ENCODE peak calls at places on chromosomes 7 and 10, in six cellular contexts. One of them, this sample, is unnamed.

GRCh38 chr10:132391372-132392020 is 5.5 kb upstream of the PWWP2B start:
- DNase-seq in amniotic stem cell: no peak
- DNase-seq in GM10248: no peak
- DNase-seq in kidney tubule cell: no peak
- DNase-seq in AG20443: no peak
- DNase-seq in germinal center: no peak
- DNase-seq in this sample: no peak

GRCh38 chr10:58565256-58565655 is 52.6 kb downstream of the BICC1 start:
- DNase-seq in kidney tubule cell: no peak
- DNase-seq in germinal center: no peak
- DNase-seq in amniotic stem cell: no peak
- DNase-seq in GM10248: no peak
- DNase-seq in AG20443: no peak
- DNase-seq in this sample: no peak

GRCh38 chr7:7970113-7970619 is 1.6 kb downstream of the GLCCI1 start:
- DNase-seq in AG20443: no peak
- DNase-seq in GM10248: no peak
- DNase-seq in kidney tubule cell: no peak
- DNase-seq in amniotic stem cell: no peak
- DNase-seq in germinal center: peak
- DNase-seq in this sample: no peak

GRCh38 chr10:69866688-69867461 is 65.2 kb downstream of the COL13A1 start:
- DNase-seq in AG20443: peak
- DNase-seq in germinal center: no peak
- DNase-seq in GM10248: no peak
- DNase-seq in amniotic stem cell: peak
- DNase-seq in kidney tubule cell: peak
- DNase-seq in this sample: peak

GRCh38 chr10:114401195-114401741 is 3.0 kb downstream of the AFAP1L2 start:
- DNase-seq in amniotic stem cell: no peak
- DNase-seq in GM10248: no peak
- DNase-seq in AG20443: peak
- DNase-seq in kidney tubule cell: peak
- DNase-seq in germinal center: no peak
- DNase-seq in this sample: no peak

GRCh38 chr7:109842386-109842785 is 1248.5 kb upstream of the LRRN3 start:
- DNase-seq in GM10248: no peak
- DNase-seq in kidney tubule cell: no peak
- DNase-seq in germinal center: no peak
- DNase-seq in AG20443: no peak
- DNase-seq in amniotic stem cell: no peak
- DNase-seq in this sample: no peak

GRCh38 chr10:93150990-93151547 is 77.4 kb downstream of the CYP26A1 start:
- DNase-seq in amniotic stem cell: no peak
- DNase-seq in GM10248: no peak
- DNase-seq in kidney tubule cell: no peak
- DNase-seq in AG20443: no peak
- DNase-seq in germinal center: no peak
- DNase-seq in this sample: no peak

GRCh38 chr7:42522227-42522991 is 285.4 kb upstream of the GLI3 start:
- DNase-seq in germinal center: no peak
- DNase-seq in amniotic stem cell: no peak
- DNase-seq in AG20443: no peak
- DNase-seq in GM10248: no peak
- DNase-seq in kidney tubule cell: no peak
- DNase-seq in this sample: no peak

GRCh38 chr10:131159771-131160170 is 151.8 kb downstream of the TCERG1L start:
- DNase-seq in kidney tubule cell: no peak
- DNase-seq in AG20443: no peak
- DNase-seq in germinal center: no peak
- DNase-seq in GM10248: no peak
- DNase-seq in amniotic stem cell: no peak
- DNase-seq in this sample: no peak

GRCh38 chr7:36303202-36304098 is 86.2 kb upstream of the ANLN start:
- DNase-seq in kidney tubule cell: peak
- DNase-seq in amniotic stem cell: peak
- DNase-seq in GM10248: no peak
- DNase-seq in germinal center: no peak
- DNase-seq in AG20443: peak
- DNase-seq in this sample: peak

GRCh38 chr7:109751241-109751640 is 1181.6 kb downstream of the DNAJB9 start:
- DNase-seq in amniotic stem cell: no peak
- DNase-seq in GM10248: no peak
- DNase-seq in AG20443: peak
- DNase-seq in germinal center: no peak
- DNase-seq in kidney tubule cell: peak
- DNase-seq in this sample: no peak

GRCh38 chr7:74173074-74173473 is 1.1 kb upstream of the EIF4H start:
- DNase-seq in GM10248: no peak
- DNase-seq in amniotic stem cell: no peak
- DNase-seq in AG20443: no peak
- DNase-seq in kidney tubule cell: peak
- DNase-seq in germinal center: no peak
- DNase-seq in this sample: no peak

GRCh38 chr10:21634599-21635365 is 100.8 kb downstream of the MLLT10 start:
- DNase-seq in germinal center: no peak
- DNase-seq in GM10248: no peak
- DNase-seq in kidney tubule cell: no peak
- DNase-seq in AG20443: no peak
- DNase-seq in amniotic stem cell: no peak
- DNase-seq in this sample: no peak

GRCh38 chr10:18685555-18685954 is 26.3 kb downstream of the ARL5B start:
- DNase-seq in kidney tubule cell: no peak
- DNase-seq in GM10248: no peak
- DNase-seq in amniotic stem cell: no peak
- DNase-seq in AG20443: no peak
- DNase-seq in germinal center: no peak
- DNase-seq in this sample: no peak

GRCh38 chr7:22666732-22667131 is 60.3 kb upstream of the IL6 start:
- DNase-seq in AG20443: no peak
- DNase-seq in kidney tubule cell: peak
- DNase-seq in amniotic stem cell: no peak
- DNase-seq in germinal center: no peak
- DNase-seq in GM10248: no peak
- DNase-seq in this sample: no peak

GRCh38 chr7:150941983-150942590 is 36.0 kb downstream of the KCNH2 start:
- DNase-seq in amniotic stem cell: no peak
- DNase-seq in kidney tubule cell: peak
- DNase-seq in germinal center: no peak
- DNase-seq in GM10248: peak
- DNase-seq in AG20443: no peak
- DNase-seq in this sample: no peak

GRCh38 chr10:73848821-73849489 is 25.4 kb downstream of the CAMK2G start:
- DNase-seq in AG20443: peak
- DNase-seq in kidney tubule cell: peak
- DNase-seq in GM10248: peak
- DNase-seq in germinal center: peak
- DNase-seq in amniotic stem cell: peak
- DNase-seq in this sample: peak

GRCh38 chr7:32378991-32379390 is 111.2 kb downstream of the LSM5 start:
- DNase-seq in kidney tubule cell: peak
- DNase-seq in GM10248: no peak
- DNase-seq in AG20443: no peak
- DNase-seq in amniotic stem cell: no peak
- DNase-seq in germinal center: no peak
- DNase-seq in this sample: no peak

GRCh38 chr10:4270116-4270515 is 485.1 kb upstream of the KLF6 start:
- DNase-seq in amniotic stem cell: peak
- DNase-seq in AG20443: peak
- DNase-seq in kidney tubule cell: peak
- DNase-seq in germinal center: no peak
- DNase-seq in GM10248: no peak
- DNase-seq in this sample: no peak

GRCh38 chr7:80183900-80184685 is 49.5 kb downstream of the GNAI1 start:
- DNase-seq in kidney tubule cell: peak
- DNase-seq in germinal center: no peak
- DNase-seq in AG20443: no peak
- DNase-seq in amniotic stem cell: no peak
- DNase-seq in GM10248: no peak
- DNase-seq in this sample: no peak

GRCh38 chr10:130875897-130876472 is 435.5 kb downstream of the TCERG1L start:
- DNase-seq in kidney tubule cell: no peak
- DNase-seq in GM10248: no peak
- DNase-seq in AG20443: no peak
- DNase-seq in germinal center: no peak
- DNase-seq in amniotic stem cell: no peak
- DNase-seq in this sample: no peak

GRCh38 chr7:122983261-122983660 is 12.2 kb downstream of the TAS2R16 start:
- DNase-seq in kidney tubule cell: no peak
- DNase-seq in amniotic stem cell: no peak
- DNase-seq in AG20443: no peak
- DNase-seq in germinal center: no peak
- DNase-seq in GM10248: no peak
- DNase-seq in this sample: no peak

GRCh38 chr7:31603076-31603475 is 83.9 kb upstream of the PPP1R17 start:
- DNase-seq in AG20443: peak
- DNase-seq in kidney tubule cell: peak
- DNase-seq in GM10248: no peak
- DNase-seq in germinal center: no peak
- DNase-seq in amniotic stem cell: no peak
- DNase-seq in this sample: no peak

GRCh38 chr10:128539784-128540759 is 413.8 kb upstream of the MKI67 start:
- DNase-seq in kidney tubule cell: no peak
- DNase-seq in GM10248: no peak
- DNase-seq in germinal center: no peak
- DNase-seq in AG20443: no peak
- DNase-seq in amniotic stem cell: no peak
- DNase-seq in this sample: no peak

GRCh38 chr7:99132922-99133321 is 11.0 kb downstream of the SMURF1 start:
- DNase-seq in AG20443: no peak
- DNase-seq in amniotic stem cell: no peak
- DNase-seq in GM10248: no peak
- DNase-seq in kidney tubule cell: no peak
- DNase-seq in germinal center: no peak
- DNase-seq in this sample: no peak

GRCh38 chr7:81714306-81714705 is 55.5 kb downstream of the HGF start:
- DNase-seq in amniotic stem cell: no peak
- DNase-seq in AG20443: no peak
- DNase-seq in kidney tubule cell: no peak
- DNase-seq in germinal center: no peak
- DNase-seq in GM10248: no peak
- DNase-seq in this sample: no peak

GRCh38 chr10:13001887-13002212 is 337 bp upstream of the CCDC3 start:
- DNase-seq in germinal center: no peak
- DNase-seq in AG20443: no peak
- DNase-seq in kidney tubule cell: no peak
- DNase-seq in amniotic stem cell: no peak
- DNase-seq in GM10248: no peak
- DNase-seq in this sample: no peak

GRCh38 chr7:23696916-23697441 is 13.0 kb upstream of the STK31 start:
- DNase-seq in GM10248: peak
- DNase-seq in amniotic stem cell: no peak
- DNase-seq in AG20443: peak
- DNase-seq in germinal center: peak
- DNase-seq in kidney tubule cell: peak
- DNase-seq in this sample: no peak

GRCh38 chr10:118163227-118163626 is 116.5 kb upstream of the RAB11FIP2 start:
- DNase-seq in AG20443: peak
- DNase-seq in germinal center: no peak
- DNase-seq in amniotic stem cell: no peak
- DNase-seq in kidney tubule cell: peak
- DNase-seq in GM10248: no peak
- DNase-seq in this sample: no peak

GRCh38 chr7:100563100-100563564 is 10.6 kb downstream of the SAP25 start:
- DNase-seq in kidney tubule cell: no peak
- DNase-seq in germinal center: no peak
- DNase-seq in AG20443: no peak
- DNase-seq in GM10248: no peak
- DNase-seq in amniotic stem cell: no peak
- DNase-seq in this sample: no peak

This sample was measured in prostate gland.